ENCODE peak calls at places on chromosomes 4 and X, in seven cellular contexts. One of them, this sample, is unnamed.

GRCh38 chr4:122827258-122827887 is 742 bp downstream of the FGF2 start:
- DNase-seq in LoVo: peak; percentile 30
- DNase-seq in AG09319: no peak
- DNase-seq in AG09309: no peak
- DNase-seq in WTC11: peak; percentile 36
- DNase-seq in non-pigmented ciliary epithelial cell: no peak
- DNase-seq in dorsolateral prefrontal cortex: peak; percentile 4
- DNase-seq in this sample: no peak

GRCh38 chrX:130130990-130131389 is 20.7 kb upstream of the ELF4 start:
- DNase-seq in AG09319: no peak
- DNase-seq in LoVo: no peak
- DNase-seq in WTC11: no peak
- DNase-seq in dorsolateral prefrontal cortex: no peak
- DNase-seq in AG09309: no peak
- DNase-seq in non-pigmented ciliary epithelial cell: no peak
- DNase-seq in this sample: no peak

GRCh38 chr4:181819951-181820350 is 423.3 kb upstream of the TENM3 start:
- DNase-seq in non-pigmented ciliary epithelial cell: no peak
- DNase-seq in AG09309: no peak
- DNase-seq in AG09319: no peak
- DNase-seq in WTC11: no peak
- DNase-seq in LoVo: no peak
- DNase-seq in dorsolateral prefrontal cortex: no peak
- DNase-seq in this sample: no peak

GRCh38 chr4:6349896-6350295 is 80.2 kb downstream of the WFS1 start:
- DNase-seq in WTC11: no peak
- DNase-seq in non-pigmented ciliary epithelial cell: no peak
- DNase-seq in AG09309: no peak
- DNase-seq in LoVo: no peak
- DNase-seq in AG09319: no peak
- DNase-seq in dorsolateral prefrontal cortex: no peak
- DNase-seq in this sample: no peak

GRCh38 chr4:66899422-66900065 is 645.8 kb downstream of the CENPC start:
- DNase-seq in LoVo: no peak
- DNase-seq in WTC11: no peak
- DNase-seq in non-pigmented ciliary epithelial cell: no peak
- DNase-seq in AG09309: no peak
- DNase-seq in dorsolateral prefrontal cortex: no peak
- DNase-seq in AG09319: no peak
- DNase-seq in this sample: no peak

GRCh38 chr4:152678841-152679240 is 956 bp downstream of the TMEM154 start:
- DNase-seq in LoVo: no peak
- DNase-seq in non-pigmented ciliary epithelial cell: no peak
- DNase-seq in AG09309: no peak
- DNase-seq in AG09319: no peak
- DNase-seq in dorsolateral prefrontal cortex: no peak
- DNase-seq in WTC11: no peak
- DNase-seq in this sample: no peak

GRCh38 chrX:65406532-65406931 is 128.1 kb downstream of the LAS1L start:
- DNase-seq in LoVo: no peak
- DNase-seq in non-pigmented ciliary epithelial cell: no peak
- DNase-seq in AG09309: no peak
- DNase-seq in dorsolateral prefrontal cortex: no peak
- DNase-seq in WTC11: peak; percentile 29
- DNase-seq in AG09319: no peak
- DNase-seq in this sample: no peak

GRCh38 chrX:21493226-21493850 is 119.1 kb downstream of the CNKSR2 start:
- DNase-seq in dorsolateral prefrontal cortex: no peak
- DNase-seq in AG09309: no peak
- DNase-seq in LoVo: no peak
- DNase-seq in non-pigmented ciliary epithelial cell: no peak
- DNase-seq in WTC11: no peak
- DNase-seq in AG09319: no peak
- DNase-seq in this sample: no peak

GRCh38 chr4:5925419-5926187 is 32.7 kb upstream of the CRMP1 start:
- DNase-seq in LoVo: no peak
- DNase-seq in AG09309: no peak
- DNase-seq in AG09319: no peak
- DNase-seq in WTC11: no peak
- DNase-seq in non-pigmented ciliary epithelial cell: no peak
- DNase-seq in dorsolateral prefrontal cortex: no peak
- DNase-seq in this sample: no peak

GRCh38 chrX:96820935-96821334 is 62.8 kb upstream of the RPA4 start:
- DNase-seq in AG09309: no peak
- DNase-seq in non-pigmented ciliary epithelial cell: no peak
- DNase-seq in dorsolateral prefrontal cortex: no peak
- DNase-seq in WTC11: no peak
- DNase-seq in AG09319: no peak
- DNase-seq in LoVo: no peak
- DNase-seq in this sample: no peak

GRCh38 chr4:153131478-153132069 is 72.7 kb upstream of the TRIM2 start:
- DNase-seq in WTC11: no peak
- DNase-seq in LoVo: no peak
- DNase-seq in non-pigmented ciliary epithelial cell: no peak
- DNase-seq in AG09319: no peak
- DNase-seq in AG09309: no peak
- DNase-seq in dorsolateral prefrontal cortex: peak; percentile 60
- DNase-seq in this sample: no peak

GRCh38 chr4:108683479-108683878 is 33.1 kb downstream of the OSTC start:
- DNase-seq in AG09319: peak; percentile 16
- DNase-seq in AG09309: no peak
- DNase-seq in WTC11: no peak
- DNase-seq in LoVo: peak; percentile 10
- DNase-seq in dorsolateral prefrontal cortex: no peak
- DNase-seq in non-pigmented ciliary epithelial cell: no peak
- DNase-seq in this sample: peak; percentile 7

GRCh38 chrX:39258331-39258730 is 457.1 kb downstream of the MID1IP1 start:
- DNase-seq in WTC11: no peak
- DNase-seq in LoVo: peak; percentile 1
- DNase-seq in dorsolateral prefrontal cortex: no peak
- DNase-seq in AG09319: no peak
- DNase-seq in non-pigmented ciliary epithelial cell: no peak
- DNase-seq in AG09309: no peak
- DNase-seq in this sample: no peak

GRCh38 chrX:70087857-70088256 is 25.6 kb downstream of the OTUD6A start:
- DNase-seq in dorsolateral prefrontal cortex: no peak
- DNase-seq in WTC11: no peak
- DNase-seq in AG09309: no peak
- DNase-seq in non-pigmented ciliary epithelial cell: no peak
- DNase-seq in AG09319: no peak
- DNase-seq in LoVo: peak; percentile 7
- DNase-seq in this sample: no peak

GRCh38 chr4:26208237-26208985 is 112.4 kb upstream of the RBPJ start:
- DNase-seq in AG09319: no peak
- DNase-seq in WTC11: no peak
- DNase-seq in LoVo: no peak
- DNase-seq in non-pigmented ciliary epithelial cell: no peak
- DNase-seq in AG09309: no peak
- DNase-seq in dorsolateral prefrontal cortex: no peak
- DNase-seq in this sample: no peak

GRCh38 chrX:34586507-34586906 is 70.6 kb downstream of the TMEM47 start:
- DNase-seq in AG09309: no peak
- DNase-seq in dorsolateral prefrontal cortex: no peak
- DNase-seq in LoVo: no peak
- DNase-seq in non-pigmented ciliary epithelial cell: no peak
- DNase-seq in AG09319: no peak
- DNase-seq in WTC11: no peak
- DNase-seq in this sample: no peak

GRCh38 chrX:39941332-39941920 is 156.3 kb downstream of the BCOR start:
- DNase-seq in non-pigmented ciliary epithelial cell: no peak
- DNase-seq in AG09309: no peak
- DNase-seq in WTC11: no peak
- DNase-seq in AG09319: no peak
- DNase-seq in LoVo: no peak
- DNase-seq in dorsolateral prefrontal cortex: no peak
- DNase-seq in this sample: no peak

GRCh38 chr4:151402150-151402865 is 6.7 kb upstream of the FHIP1A start:
- DNase-seq in non-pigmented ciliary epithelial cell: no peak
- DNase-seq in AG09309: no peak
- DNase-seq in AG09319: no peak
- DNase-seq in dorsolateral prefrontal cortex: no peak
- DNase-seq in LoVo: peak; percentile 19
- DNase-seq in WTC11: no peak
- DNase-seq in this sample: no peak

GRCh38 chr4:37389967-37390580 is 145.5 kb downstream of the NWD2 start:
- DNase-seq in WTC11: peak; percentile 16
- DNase-seq in AG09319: no peak
- DNase-seq in dorsolateral prefrontal cortex: no peak
- DNase-seq in LoVo: peak; percentile 57
- DNase-seq in AG09309: peak; percentile 13
- DNase-seq in non-pigmented ciliary epithelial cell: peak; percentile 13
- DNase-seq in this sample: peak; percentile 1

GRCh38 chr4:140257461-140258305 is 103.7 kb upstream of the MAML3 start:
- DNase-seq in WTC11: no peak
- DNase-seq in LoVo: no peak
- DNase-seq in AG09319: no peak
- DNase-seq in non-pigmented ciliary epithelial cell: no peak
- DNase-seq in AG09309: no peak
- DNase-seq in dorsolateral prefrontal cortex: no peak
- DNase-seq in this sample: no peak

GRCh38 chrX:68508799-68509198 is 9.9 kb downstream of the YIPF6 start:
- DNase-seq in AG09319: no peak
- DNase-seq in LoVo: no peak
- DNase-seq in non-pigmented ciliary epithelial cell: no peak
- DNase-seq in dorsolateral prefrontal cortex: no peak
- DNase-seq in WTC11: no peak
- DNase-seq in AG09309: no peak
- DNase-seq in this sample: no peak

GRCh38 chrX:2192584-2193272 is 308.0 kb downstream of the DHRSX start:
- DNase-seq in LoVo: no peak
- DNase-seq in non-pigmented ciliary epithelial cell: no peak
- DNase-seq in dorsolateral prefrontal cortex: no peak
- DNase-seq in WTC11: no peak
- DNase-seq in AG09309: no peak
- DNase-seq in AG09319: no peak
- DNase-seq in this sample: no peak

GRCh38 chr4:3331511-3332394 is 38.9 kb downstream of the RGS12 start:
- DNase-seq in LoVo: no peak
- DNase-seq in dorsolateral prefrontal cortex: no peak
- DNase-seq in WTC11: no peak
- DNase-seq in non-pigmented ciliary epithelial cell: no peak
- DNase-seq in AG09319: no peak
- DNase-seq in AG09309: no peak
- DNase-seq in this sample: no peak

GRCh38 chr4:1265351-1265750 is 16.4 kb upstream of the CTBP1 start:
- DNase-seq in non-pigmented ciliary epithelial cell: no peak
- DNase-seq in dorsolateral prefrontal cortex: no peak
- DNase-seq in LoVo: no peak
- DNase-seq in WTC11: no peak
- DNase-seq in AG09319: no peak
- DNase-seq in AG09309: no peak
- DNase-seq in this sample: no peak

GRCh38 chrX:1416965-1417760 is 25.2 kb upstream of the SLC25A6 start:
- DNase-seq in non-pigmented ciliary epithelial cell: no peak
- DNase-seq in dorsolateral prefrontal cortex: no peak
- DNase-seq in LoVo: no peak
- DNase-seq in AG09309: no peak
- DNase-seq in WTC11: no peak
- DNase-seq in AG09319: no peak
- DNase-seq in this sample: no peak

GRCh38 chrX:104370089-104370488 is 115.4 kb upstream of the ESX1 start:
- DNase-seq in WTC11: peak; percentile 13
- DNase-seq in AG09309: no peak
- DNase-seq in AG09319: no peak
- DNase-seq in non-pigmented ciliary epithelial cell: no peak
- DNase-seq in LoVo: no peak
- DNase-seq in dorsolateral prefrontal cortex: no peak
- DNase-seq in this sample: no peak

This sample was measured in smooth muscle cell of the brain vasculature.